ENCODE peak calls at places on chromosome 16, in seven cellular contexts. Z is stomach, E is activated B cell treated with CpG ODN at 0.5 μM for 24 hours, L is MM.1S, O is heart left ventricle, J is pancreas, B is thoracic aorta. A is an unnamed sample.

GRCh38 chr16:2953706-2954105 is 10.4 kb upstream of the KREMEN2 start:
- DNase-seq in Z (no peak), E (no peak), L (no peak), O (no peak), J (peak; percentile 68), B (no peak), A (no peak)

GRCh38 chr16:87288753-87289362 is 28.3 kb downstream of the C16orf95 start:
- DNase-seq in Z (no peak), E (no peak), L (no peak), O (no peak), J (no peak), B (no peak), A (no peak)

GRCh38 chr16:57892041-57892440 is 78.9 kb downstream of the CNGB1 start:
- DNase-seq in Z (no peak), E (no peak), L (no peak), O (no peak), J (no peak), B (no peak), A (no peak)

GRCh38 chr16:85607796-85608514 is 5.2 kb upstream of the GSE1 start:
- DNase-seq in Z (no peak), E (no peak), L (no peak), O (no peak), J (peak; percentile 23), B (no peak), A (no peak)

GRCh38 chr16:56611281-56611833 is 3.0 kb downstream of the MT2A start:
- DNase-seq in Z (peak; percentile 69), E (no peak), L (no peak), O (peak; percentile 72), J (peak; percentile 62), B (peak; percentile 59), A (no peak)

GRCh38 chr16:54847609-54848008 is 83.1 kb upstream of the IRX5 start:
- DNase-seq in Z (no peak), E (no peak), L (no peak), O (no peak), J (no peak), B (no peak), A (no peak)

GRCh38 chr16:47779201-47780016 is 318.3 kb downstream of the PHKB start:
- DNase-seq in Z (no peak), E (no peak), L (peak; percentile 57), O (no peak), J (no peak), B (no peak), A (no peak)

GRCh38 chr16:50068550-50068949 is 2.8 kb downstream of the HEATR3 start:
- DNase-seq in Z (no peak), E (no peak), L (peak; percentile 35), O (no peak), J (no peak), B (no peak), A (no peak)

GRCh38 chr16:89431158-89431584 is 59.2 kb downstream of the ANKRD11 start:
- DNase-seq in Z (peak; percentile 50), E (no peak), L (no peak), O (no peak), J (no peak), B (no peak), A (no peak)

GRCh38 chr16:21989141-21989540 is 11.8 kb downstream of the PDZD9 start:
- DNase-seq in Z (no peak), E (no peak), L (no peak), O (no peak), J (no peak), B (no peak), A (no peak)

GRCh38 chr16:85759631-85760419 is 8.9 kb upstream of the C16orf74 start:
- DNase-seq in Z (peak; percentile 67), E (peak; percentile 53), L (no peak), O (no peak), J (peak; percentile 43), B (no peak), A (no peak)

GRCh38 chr16:70432800-70433455 is 6.0 kb downstream of the ST3GAL2 start:
- DNase-seq in Z (no peak), E (no peak), L (no peak), O (no peak), J (no peak), B (no peak), A (no peak)

GRCh38 chr16:76976101-76976500 is 214.9 kb upstream of the MON1B start:
- DNase-seq in Z (no peak), E (no peak), L (peak; percentile 76), O (no peak), J (no peak), B (no peak), A (no peak)

GRCh38 chr16:83624436-83625120 is 183.2 kb upstream of the HSBP1 start:
- DNase-seq in Z (no peak), E (no peak), L (no peak), O (no peak), J (no peak), B (no peak), A (no peak)

GRCh38 chr16:14314116-14314515 is 243.0 kb downstream of the MRTFB start:
- DNase-seq in Z (no peak), E (no peak), L (no peak), O (no peak), J (no peak), B (no peak), A (no peak)

GRCh38 chr16:30395155-30395991 is at the start of gene ZNF48:
- DNase-seq in Z (peak; percentile 88), E (peak; percentile 77), L (peak; percentile 88), O (peak; percentile 89), J (peak; percentile 91), B (no peak), A (peak; percentile 89)
- TF ChIP-seq CTCF in Z (peak; percentile 16), E (no peak), L (peak; percentile 22), O (peak; percentile 40), J (no peak), B (peak; percentile 6), A (peak; percentile 59)

GRCh38 chr16:27169511-27170071 is 33.7 kb upstream of the KDM8 start:
- DNase-seq in Z (peak; percentile 40), E (no peak), L (peak; percentile 74), O (no peak), J (no peak), B (no peak), A (no peak)
- TF ChIP-seq CTCF in Z (no peak), E (no peak), L (peak; percentile 55), O (no peak), J (no peak), B (no peak), A (peak; percentile 17)

DNA sequence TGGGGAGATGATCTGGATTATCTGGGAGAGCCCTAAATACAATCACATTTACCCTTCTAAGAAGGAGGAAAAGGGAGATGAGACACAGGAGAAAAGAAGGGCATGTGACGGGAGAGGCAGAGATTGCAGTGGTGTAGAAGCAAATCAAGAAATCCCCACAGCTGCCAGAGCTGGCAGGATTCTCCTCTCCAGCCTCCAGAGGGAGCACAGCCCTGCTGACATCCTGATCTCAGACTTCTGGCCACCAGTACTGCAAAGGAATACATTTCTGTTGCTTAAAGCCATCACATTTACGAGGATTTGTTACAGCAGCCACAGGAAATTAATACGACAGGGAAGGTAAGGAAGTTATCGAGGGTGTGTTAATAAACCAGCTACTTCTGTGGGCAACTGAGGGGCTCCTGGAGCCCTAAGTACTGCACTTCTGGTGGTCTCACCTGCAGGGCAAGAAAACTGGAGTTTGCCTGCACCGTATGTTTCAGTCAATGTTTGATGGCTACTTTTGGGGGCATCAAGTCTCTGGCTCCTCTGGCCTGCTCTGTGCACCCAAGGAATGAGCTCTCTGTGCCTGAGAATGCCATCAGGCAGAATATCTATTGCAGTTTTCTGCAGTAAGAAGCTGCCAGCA is 22.9 kb upstream of the CDH13 start:
- DNase-seq in Z (peak; percentile 35), E (no peak), L (no peak), O (peak; percentile 52), J (peak; percentile 32), B (no peak), A (no peak)
- TF ChIP-seq CTCF in Z (peak; percentile 55), E (no peak), L (no peak), O (peak; percentile 65), J (peak; percentile 38), B (peak; percentile 76), A (peak; percentile 77)

GRCh38 chr16:75550211-75550662 is 5.8 kb downstream of the TMEM231 start:
- DNase-seq in Z (peak; percentile 31), E (no peak), L (peak; percentile 39), O (peak; percentile 75), J (no peak), B (no peak), A (no peak)
- TF ChIP-seq CTCF in Z (no peak), E (no peak), L (peak; percentile 48), O (peak; percentile 48), J (no peak), B (no peak), A (peak; percentile 41)

DNA sequence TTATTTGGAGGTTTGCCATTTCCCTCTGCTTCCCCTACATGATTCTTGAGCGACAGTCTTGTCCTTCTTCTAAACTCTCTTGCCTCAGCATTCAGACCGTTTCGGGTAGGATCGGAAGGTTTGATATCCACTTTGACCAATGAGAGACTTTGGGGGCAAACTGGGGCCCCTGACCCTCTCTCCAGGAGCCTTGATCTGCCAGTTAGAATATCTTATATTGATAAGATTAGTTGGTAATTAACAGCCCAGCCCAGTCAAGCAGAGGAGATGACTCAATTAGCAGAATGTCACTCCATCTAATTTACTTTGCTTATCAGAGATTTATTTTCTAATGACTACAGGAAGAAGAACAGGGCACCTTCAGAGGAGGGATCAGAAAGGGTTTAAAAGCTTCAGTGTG is 532.8 kb downstream of the XYLT1 start:
- DNase-seq in Z (no peak), E (no peak), L (no peak), O (no peak), J (no peak), B (no peak), A (no peak)
- TF ChIP-seq CTCF in Z (no peak), E (no peak), L (no peak), O (no peak), J (no peak), B (no peak), A (no peak)

GRCh38 chr16:5582529-5582928 is 484.9 kb upstream of the EEF2KMT start:
- DNase-seq in Z (no peak), E (no peak), L (no peak), O (no peak), J (no peak), B (no peak), A (no peak)
- TF ChIP-seq CTCF in Z (no peak), E (no peak), L (no peak), O (no peak), J (no peak), B (no peak), A (no peak)

A was measured in type B pancreatic cell.